ENCODE peak calls at places on chromosome 20, in six cellular contexts. N is tibial artery, P is mucosa of descending colon, S is left lung, D is Peyer's patch, J is stomach. Q is an unnamed sample.
A peak's percentile ranks its signal among the peaks of the same experiment; 100 is the strongest.

GRCh38 chr20:40493071-40493470 is 196.0 kb downstream of the MAFB start:
- DNase-seq in N (peak; percentile 78), P (no peak), S (peak; percentile 65), D (peak; percentile 35), J (peak; percentile 32), Q (peak; percentile 81)

GRCh38 chr20:6909608-6910007 is 142.1 kb downstream of the BMP2 start:
- DNase-seq in N (no peak), P (no peak), S (no peak), D (no peak), J (no peak), Q (no peak)

GRCh38 chr20:52060794-52061714 is 130.5 kb downstream of the ZFP64 start:
- DNase-seq in N (no peak), P (no peak), S (no peak), D (no peak), J (no peak), Q (no peak)

GRCh38 chr20:58889334-58890072 is 37.0 kb downstream of the GNAS start:
- DNase-seq in N (peak; percentile 68), P (no peak), S (peak; percentile 82), D (no peak), J (no peak), Q (no peak)

GRCh38 chr20:36384022-36384619 is 78.0 kb downstream of the DLGAP4 start:
- DNase-seq in N (no peak), P (no peak), S (no peak), D (no peak), J (no peak), Q (no peak)

GRCh38 chr20:1020614-1021013 is 18.5 kb upstream of the RSPO4 start:
- DNase-seq in N (no peak), P (no peak), S (no peak), D (no peak), J (no peak), Q (no peak)

GRCh38 chr20:21339499-21339898 is 36.4 kb downstream of the XRN2 start:
- DNase-seq in N (no peak), P (no peak), S (no peak), D (no peak), J (no peak), Q (no peak)

GRCh38 chr20:11675920-11676617 is 241.6 kb upstream of the BTBD3 start:
- DNase-seq in N (no peak), P (no peak), S (no peak), D (no peak), J (no peak), Q (no peak)

GRCh38 chr20:50554694-50555579 is 44.8 kb downstream of the PTPN1 start:
- DNase-seq in N (no peak), P (no peak), S (no peak), D (no peak), J (no peak), Q (no peak)

GRCh38 chr20:51144476-51144875 is 121.6 kb upstream of the KCNG1 start:
- DNase-seq in N (no peak), P (no peak), S (no peak), D (no peak), J (no peak), Q (no peak)

GRCh38 chr20:47568019-47568418 is 66.3 kb downstream of the NCOA3 start:
- DNase-seq in N (no peak), P (no peak), S (no peak), D (no peak), J (peak; percentile 49), Q (no peak)

DNA sequence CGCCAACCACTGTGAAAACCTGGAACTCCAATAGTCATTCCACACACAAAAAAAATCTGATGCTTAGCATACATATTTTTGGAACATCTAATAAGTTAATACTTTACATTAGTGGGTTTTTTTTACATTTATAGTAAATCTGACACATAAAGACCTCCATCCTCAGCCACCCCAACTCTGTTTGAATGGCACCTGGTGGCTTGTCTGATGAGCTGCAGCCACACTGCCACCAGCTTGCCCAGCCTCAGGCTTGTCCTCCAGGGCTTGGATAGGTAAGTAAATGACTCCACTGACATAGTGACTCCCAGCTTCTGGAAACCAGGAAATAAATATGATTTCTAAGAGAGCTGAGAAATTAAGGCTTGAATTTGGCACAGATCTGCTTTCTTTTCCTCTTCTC is 71.5 kb downstream of the ZNF133 start:
- DNase-seq in N (no peak), P (no peak), S (no peak), D (no peak), J (no peak), Q (no peak)
- TF ChIP-seq CTCF in N (no peak), P (no peak), S (no peak), D (no peak), J (no peak), Q (no peak)

GRCh38 chr20:63225082-63225454 is 9.1 kb upstream of the YTHDF1 start:
- DNase-seq in N (no peak), P (no peak), S (no peak), D (no peak), J (no peak), Q (no peak)

GRCh38 chr20:63228786-63229185 is 6.9 kb upstream of the BIRC7 start:
- DNase-seq in N (no peak), P (no peak), S (peak; percentile 17), D (no peak), J (no peak), Q (no peak)

GRCh38 chr20:63224272-63225081 is 8.5 kb upstream of the YTHDF1 start:
- DNase-seq in N (no peak), P (no peak), S (no peak), D (no peak), J (peak; percentile 74), Q (peak; percentile 78)

GRCh38 chr20:63226020-63226943 is 9.4 kb upstream of the BIRC7 start:
- DNase-seq in N (no peak), P (no peak), S (peak; percentile 57), D (no peak), J (no peak), Q (no peak)

GRCh38 chr20:63227260-63227659 is 8.4 kb upstream of the BIRC7 start:
- DNase-seq in N (no peak), P (no peak), S (peak; percentile 26), D (no peak), J (no peak), Q (no peak)
- H3K4me1 ChIP-seq in N (peaks cover 2% of the 10 kb centered on the region), P (no peaks in the 10 kb centered on the region), S (peaks cover 4% of the 10 kb centered on the region), D (no peaks in the 10 kb centered on the region), J (peaks cover 5% of the 10 kb centered on the region), Q (no peaks in the 10 kb centered on the region)

DNA sequence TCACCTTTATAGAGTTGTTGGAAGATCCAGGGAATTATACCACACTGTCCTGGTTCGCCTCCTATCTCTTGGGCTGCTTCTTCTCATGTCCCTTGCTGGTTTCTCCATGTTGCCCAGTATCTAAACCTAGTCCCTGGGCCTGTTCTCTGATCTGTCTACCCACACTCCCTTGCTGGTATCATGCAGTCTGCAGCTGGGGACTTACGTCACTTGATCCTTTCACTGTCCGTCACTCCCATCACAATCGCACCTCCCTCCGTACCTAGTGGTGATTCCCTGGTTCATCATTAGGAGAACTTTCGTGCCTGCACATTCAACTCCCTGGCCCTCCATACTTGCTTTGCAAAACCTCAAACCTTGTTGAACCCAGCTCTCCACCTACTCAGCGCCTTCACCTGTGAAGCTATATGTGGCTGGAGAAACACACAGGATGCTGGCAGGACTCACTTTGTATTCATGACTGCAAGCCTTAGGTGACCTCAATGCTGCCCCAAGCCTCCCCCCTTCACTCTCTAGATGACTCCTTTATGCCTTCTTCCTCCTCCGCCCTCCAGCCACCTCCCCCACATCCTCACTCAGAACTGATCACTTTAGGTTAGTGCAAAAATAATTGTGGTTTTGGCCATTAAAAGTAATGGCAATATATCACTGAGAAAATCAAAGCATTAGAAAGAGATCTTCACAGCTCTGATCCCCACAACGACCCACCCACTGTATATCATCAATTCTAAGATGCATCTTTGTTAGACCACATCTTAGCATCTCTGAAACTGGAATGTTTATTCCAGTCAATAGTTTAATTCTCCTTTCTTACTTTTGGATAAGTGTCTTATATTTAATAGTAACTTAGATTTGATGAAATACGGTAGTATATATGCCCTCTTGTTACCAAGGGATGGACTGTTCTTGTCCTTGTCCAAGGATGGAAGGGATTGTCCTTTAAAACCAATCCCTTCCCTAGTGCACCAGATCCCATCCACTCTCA is 26.4 kb downstream of the GDAP1L1 start:
- DNase-seq in N (no peak), P (no peak), S (no peak), D (no peak), J (no peak), Q (no peak)
- TF ChIP-seq CTCF in N (no peak), P (no peak), S (no peak), D (no peak), J (no peak), Q (no peak)

DNA sequence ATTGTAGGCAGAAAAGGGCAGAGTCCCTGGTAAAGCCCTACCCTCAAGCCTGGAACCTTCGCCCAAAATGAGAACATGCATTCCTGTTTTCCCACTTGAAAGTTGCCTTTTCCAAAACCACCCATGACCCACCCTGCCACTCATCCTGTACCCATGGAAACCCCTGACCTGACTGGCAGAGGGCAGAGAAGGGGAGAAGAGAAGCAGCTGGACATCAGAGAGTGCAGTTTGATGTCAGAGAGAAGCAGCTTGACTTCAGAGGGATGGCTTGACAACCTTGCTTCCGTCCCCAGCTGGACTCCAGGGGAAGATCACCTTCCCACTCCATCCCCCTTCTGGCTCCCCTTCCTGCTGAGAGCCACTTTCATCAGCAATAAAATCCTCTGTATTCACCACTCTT is 123.6 kb upstream of the SHLD1 start:
- DNase-seq in N (no peak), P (no peak), S (no peak), D (no peak), J (no peak), Q (no peak)
- H3K4me1 ChIP-seq in N (no peaks in the 10 kb centered on the region), P (no peaks in the 10 kb centered on the region), S (no peaks in the 10 kb centered on the region), D (no peaks in the 10 kb centered on the region), J (no peaks in the 10 kb centered on the region), Q (no peaks in the 10 kb centered on the region)

GRCh38 chr20:19806806-19807691 is 49.0 kb downstream of the RIN2 start:
- DNase-seq in N (no peak), P (peak; percentile 29), S (no peak), D (no peak), J (no peak), Q (no peak)

GRCh38 chr20:19807901-19808300 is 49.8 kb downstream of the RIN2 start:
- DNase-seq in N (no peak), P (no peak), S (no peak), D (no peak), J (no peak), Q (no peak)

GRCh38 chr20:19799325-19799724 is 41.3 kb downstream of the RIN2 start:
- DNase-seq in N (no peak), P (no peak), S (no peak), D (no peak), J (no peak), Q (no peak)

GRCh38 chr20:19802099-19802491 is 44.0 kb downstream of the RIN2 start:
- DNase-seq in N (no peak), P (no peak), S (no peak), D (no peak), J (no peak), Q (no peak)

DNA sequence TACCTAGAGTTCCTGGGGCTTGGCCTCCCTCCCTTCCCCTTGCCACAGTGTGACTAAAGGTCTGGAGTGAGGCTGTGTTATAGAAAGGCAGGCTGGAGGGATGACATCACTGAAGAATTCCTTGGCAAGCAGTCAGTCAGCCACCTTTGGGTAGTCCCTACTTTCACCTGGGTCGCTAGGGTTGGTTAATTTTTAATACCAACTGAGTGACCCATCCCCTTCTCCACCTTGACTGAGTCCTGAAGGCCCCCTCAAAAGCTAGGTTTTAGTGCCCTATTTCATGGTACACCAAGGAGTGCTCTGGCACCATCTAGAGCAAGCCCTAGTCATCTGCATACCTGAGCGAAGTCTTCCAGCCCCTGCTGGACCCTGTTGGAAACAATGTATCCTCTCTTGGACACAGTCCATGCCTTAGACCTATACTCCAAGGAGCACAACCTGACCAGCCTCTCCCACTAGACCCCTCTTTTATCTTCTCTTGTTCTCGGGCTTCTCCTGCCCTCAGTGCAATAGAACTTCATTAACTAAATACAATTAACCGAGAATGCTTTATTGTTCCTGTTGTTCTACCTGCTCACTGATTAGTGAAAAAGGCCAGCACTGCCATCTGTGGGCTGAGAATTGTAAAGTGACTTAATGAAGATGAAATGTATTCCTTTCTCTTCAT is 44.6 kb downstream of the RIN2 start:
- DNase-seq in N (no peak), P (no peak), S (no peak), D (no peak), J (no peak), Q (no peak)
- TF ChIP-seq CTCF in N (no peak), P (no peak), S (peak; percentile 14), D (peak; percentile 69), J (no peak), Q (peak; percentile 15)

GRCh38 chr20:17612975-17613327 is 43.1 kb downstream of the DSTN start:
- DNase-seq in N (peak; percentile 69), P (peak; percentile 31), S (no peak), D (no peak), J (no peak), Q (peak; percentile 56)
- H3K4me1 ChIP-seq in N (peaks cover 73% of the 10 kb centered on the region), P (peaks cover 39% of the 10 kb centered on the region), S (peaks cover 43% of the 10 kb centered on the region), D (no peaks in the 10 kb centered on the region), J (peaks cover 75% of the 10 kb centered on the region), Q (peaks cover 43% of the 10 kb centered on the region)

Q was measured in upper lobe of right lung.